ENCODE peak calls at places on chromosome 4, in four cellular contexts. Y is esophagus muscularis mucosa; E is naive thymus-derived CD4-positive, alpha-beta T cell; L is AG04450. R is an unnamed sample.

GRCh38 chr4:74202062-74202586 is 44.2 kb downstream of the MTHFD2L start:
- DNase-seq in Y (no peak), E (no peak), L (no peak), R (no peak)

GRCh38 chr4:56134272-56134671 is 185.5 kb downstream of the CEP135 start:
- DNase-seq in Y (no peak), E (no peak), L (peak; percentile 60), R (no peak)

GRCh38 chr4:15793506-15794363 is 15.6 kb downstream of the CD38 start:
- DNase-seq in Y (peak; percentile 24), E (no peak), L (no peak), R (no peak)

GRCh38 chr4:41362647-41363383 is 106.1 kb downstream of the UCHL1 start:
- DNase-seq in Y (no peak), E (no peak), L (no peak), R (no peak)

GRCh38 chr4:21768349-21769310 is 179.9 kb downstream of the KCNIP4 start:
- DNase-seq in Y (no peak), E (peak; percentile 19), L (no peak), R (no peak)

GRCh38 chr4:65007841-65008439 is 598.7 kb upstream of the TECRL start:
- DNase-seq in Y (no peak), E (no peak), L (no peak), R (no peak)

GRCh38 chr4:107036602-107037151 is 564 bp upstream of the DKK2 start:
- DNase-seq in Y (no peak), E (no peak), L (no peak), R (no peak)

GRCh38 chr4:98929341-98930267 is 671 bp upstream of the EIF4E start:
- DNase-seq in Y (peak; percentile 92), E (peak; percentile 19), L (peak; percentile 81), R (peak; percentile 96)

GRCh38 chr4:89788243-89789072 is 48.5 kb downstream of the SNCA start:
- DNase-seq in Y (no peak), E (no peak), L (no peak), R (no peak)

DNA sequence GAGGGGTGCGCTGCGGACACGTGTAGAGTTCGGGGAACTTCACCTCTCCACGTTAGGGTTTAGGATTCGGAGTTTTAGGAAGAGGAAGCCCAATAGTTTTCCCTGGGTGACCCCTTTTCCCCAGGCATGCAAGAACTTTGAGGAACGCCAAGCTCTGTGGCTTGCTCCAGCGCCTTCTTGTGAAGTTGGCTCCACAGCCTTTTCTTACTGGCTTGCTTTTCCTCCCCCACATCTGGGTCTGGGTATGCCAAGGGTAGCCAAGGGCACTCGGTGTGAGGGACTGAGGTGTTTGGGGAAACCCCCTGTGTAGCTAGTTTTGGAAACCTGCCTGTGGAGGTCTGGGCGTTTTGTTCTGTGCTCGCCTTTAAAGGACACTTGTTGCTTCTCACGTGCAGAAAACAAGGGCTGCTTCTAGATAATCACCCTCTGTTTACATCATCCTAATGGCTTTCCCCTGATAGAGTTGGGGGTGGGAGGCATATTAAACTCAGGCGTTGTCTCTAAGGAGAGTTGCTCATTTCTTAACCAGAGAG is 746 bp downstream of the EDNRA start:
- DNase-seq in Y (no peak), E (no peak), L (no peak), R (no peak)
- H3K27ac ChIP-seq in Y (peak overlapping the region; percentile 49), E (no peak overlapping the region), L (no peak overlapping the region), R (peak overlapping the region; percentile 92)

DNA sequence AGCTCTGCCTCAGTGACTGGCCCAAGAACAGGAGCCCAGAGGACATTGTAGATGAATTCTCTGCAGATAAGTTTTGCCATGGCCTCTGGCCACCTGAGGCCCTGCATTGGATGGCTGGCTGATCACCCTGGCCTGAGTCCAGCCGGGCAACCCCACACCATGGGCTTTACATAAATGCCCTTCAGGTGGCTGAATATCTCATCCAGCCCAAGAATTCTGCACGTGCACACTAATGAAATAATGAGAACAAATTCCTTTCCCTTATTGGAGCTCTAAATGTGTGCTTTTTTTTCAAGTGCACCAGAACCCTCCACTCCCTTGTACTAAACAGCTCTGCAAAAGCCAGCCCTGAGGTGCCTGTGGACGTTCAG is 65.7 kb downstream of the IRF2 start:
- DNase-seq in Y (no peak), E (no peak), L (no peak), R (no peak)
- H3K27ac ChIP-seq in Y (peak overlapping the region; percentile 61), E (no peak overlapping the region), L (peak overlapping the region; percentile 70), R (no peak overlapping the region)

DNA sequence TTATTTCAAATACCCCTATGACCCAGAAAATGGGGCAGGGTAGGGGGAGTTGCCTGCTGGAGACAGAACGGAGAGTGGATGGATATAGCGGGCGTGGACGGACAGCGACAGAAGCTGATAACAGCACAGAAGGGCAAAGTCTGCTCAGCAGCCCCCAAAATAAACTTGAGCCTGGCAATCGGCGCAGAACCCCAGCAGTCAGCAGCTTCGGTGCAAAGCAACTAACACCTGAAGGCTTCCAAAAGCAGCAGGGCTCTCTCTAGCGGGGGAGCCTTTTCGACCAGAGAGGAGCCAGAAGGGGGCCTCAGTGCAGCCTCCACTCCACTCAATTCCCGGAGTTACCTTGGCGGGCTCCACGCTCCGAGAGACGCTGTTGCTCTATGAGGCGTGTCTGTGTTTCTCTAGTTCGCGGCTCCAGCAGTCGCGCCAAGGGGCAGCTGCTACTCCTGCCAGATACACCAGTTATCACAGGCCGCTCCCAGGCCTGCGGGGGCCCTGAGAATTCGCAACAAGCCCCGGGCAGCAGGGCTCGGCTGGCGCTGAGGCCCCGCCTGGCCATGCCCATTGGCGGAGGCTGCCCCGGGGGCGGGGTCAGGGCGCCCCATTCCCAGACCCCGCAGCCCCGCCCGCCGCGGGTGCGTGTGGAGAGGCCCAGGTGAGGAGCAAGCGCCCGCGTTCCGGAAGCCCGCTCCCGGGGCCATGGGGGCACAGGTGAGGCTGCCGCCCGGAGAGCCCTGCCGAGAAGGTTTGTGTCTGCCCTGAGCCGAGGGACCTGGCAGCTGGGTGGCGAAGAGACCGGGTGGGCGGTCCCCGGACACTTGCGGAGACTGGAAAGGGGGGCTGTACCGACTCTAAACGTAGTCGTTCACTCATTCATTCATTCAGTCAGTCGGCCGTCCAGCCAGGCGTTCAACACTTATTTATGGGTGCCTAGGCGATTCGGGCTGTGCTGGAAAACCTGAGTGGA is at the start of the genes CNGA1 and NIPAL1:
- DNase-seq in Y (no peak), E (peak; percentile 64), L (no peak), R (no peak)
- H3K27ac ChIP-seq in Y (no peak within 1 kb of the TSS), E (peak within 1 kb of the TSS; percentile 17), L (no peak within 1 kb of the TSS), R (peak within 1 kb of the TSS; percentile 23)

DNA sequence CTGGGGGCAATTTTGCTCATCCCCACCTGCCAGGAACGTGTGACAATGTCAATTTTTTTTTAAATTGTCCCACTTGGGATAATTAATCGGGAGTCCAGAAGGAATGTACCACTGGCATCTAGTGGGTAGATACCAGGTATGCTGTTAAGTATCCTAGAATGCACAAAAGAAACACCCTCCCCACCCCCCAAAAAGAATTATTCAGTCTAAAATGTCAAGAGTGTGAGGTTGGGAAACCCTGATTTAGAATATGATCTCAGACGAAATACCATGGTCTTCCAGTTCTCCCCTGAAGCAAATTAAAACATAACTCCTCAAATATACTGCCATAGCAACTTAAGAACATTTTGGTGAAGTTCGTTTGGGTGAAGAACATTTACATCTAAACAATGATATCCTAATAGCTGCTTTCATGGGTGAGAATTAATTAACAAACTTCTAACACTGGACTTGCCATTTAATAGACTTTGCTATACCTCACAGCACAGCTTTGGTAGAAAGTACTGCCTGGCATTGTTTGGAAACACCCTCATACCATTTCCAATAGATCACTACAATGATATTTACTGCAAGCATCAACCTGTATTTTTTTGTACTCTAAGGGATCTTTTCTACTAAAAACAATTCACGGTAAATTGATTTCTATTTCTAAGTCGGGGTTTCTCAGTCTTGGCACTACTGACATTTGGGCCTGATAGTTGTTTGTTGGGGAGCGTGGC is 36.5 kb downstream of the SH3RF1 start:
- DNase-seq in Y (no peak), E (no peak), L (no peak), R (no peak)
- H3K27ac ChIP-seq in Y (no peak overlapping the region), E (no peak overlapping the region), L (no peak overlapping the region), R (no peak overlapping the region)

DNA sequence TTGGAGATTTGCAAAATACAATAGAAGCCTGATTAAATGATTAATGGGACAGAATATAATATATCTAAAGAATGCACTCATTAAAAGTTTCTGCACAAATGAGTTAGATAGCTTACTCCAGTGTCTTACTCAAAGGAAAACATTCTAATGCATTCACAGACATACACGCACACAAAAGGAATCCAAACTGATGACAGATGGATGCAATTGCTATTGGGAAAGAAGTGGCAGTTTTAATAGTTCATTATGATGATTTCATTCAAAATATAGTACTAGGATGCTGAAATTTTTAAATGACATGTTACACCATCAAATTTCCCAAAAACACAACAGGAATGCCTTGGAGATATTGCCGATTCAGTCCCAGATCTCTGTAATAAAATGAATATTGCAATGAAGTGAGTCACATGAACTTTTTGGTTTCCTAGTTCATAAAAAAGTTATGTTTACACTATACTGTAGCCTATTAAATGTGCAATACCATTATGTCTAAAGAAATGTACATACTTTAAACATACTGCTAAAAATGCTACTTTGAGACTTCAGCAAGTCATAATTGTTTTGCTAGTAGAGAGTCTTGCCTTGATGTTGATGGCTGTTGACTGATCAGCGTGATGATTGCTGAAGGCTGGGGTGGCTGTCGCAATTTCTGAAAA is 45.5 kb downstream of the BBS12 start:
- DNase-seq in Y (no peak), E (no peak), L (no peak), R (no peak)
- H3K27ac ChIP-seq in Y (no peak overlapping the region), E (no peak overlapping the region), L (no peak overlapping the region), R (no peak overlapping the region)